ENCODE peak calls at places on chromosomes 1 and 21, in five cellular contexts. L is neuronal stem cell, G is right lobe of liver, E is heart left ventricle, M is Panc1. F is an unnamed sample.
A peak's percentile ranks its signal among the peaks of the same experiment; 100 is the strongest.

GRCh38 chr1:206578959-206579358 is 33.3 kb downstream of the EIF2D start:
- DNase-seq in L (no peak), G (no peak), E (no peak), M (no peak), F (no peak)

GRCh38 chr21:31429500-31429899 is 85.4 kb upstream of the TIAM1 start:
- DNase-seq in L (no peak), G (no peak), E (no peak), M (no peak), F (no peak)

GRCh38 chr1:107529511-107530149 is 388.8 kb downstream of the NTNG1 start:
- DNase-seq in L (peak; percentile 24), G (no peak), E (no peak), M (peak; percentile 35), F (peak; percentile 13)

GRCh38 chr21:31316488-31317169 is 27.4 kb downstream of the TIAM1 start:
- DNase-seq in L (no peak), G (no peak), E (no peak), M (no peak), F (no peak)

GRCh38 chr1:178037510-178038253 is 56.2 kb upstream of the RASAL2 start:
- DNase-seq in L (peak; percentile 49), G (peak; percentile 94), E (peak; percentile 95), M (no peak), F (peak; percentile 52)

GRCh38 chr1:19009882-19010321 is 53.4 kb upstream of the IFFO2 start:
- DNase-seq in L (peak; percentile 39), G (no peak), E (no peak), M (peak; percentile 80), F (no peak)

GRCh38 chr1:36707221-36707620 is 224.5 kb upstream of the CSF3R start:
- DNase-seq in L (no peak), G (no peak), E (no peak), M (no peak), F (no peak)

GRCh38 chr21:21165063-21165645 is 166.9 kb downstream of the NCAM2 start:
- DNase-seq in L (no peak), G (no peak), E (no peak), M (no peak), F (no peak)

GRCh38 chr1:82837261-82837660 is 1036.5 kb downstream of the ADGRL2 start:
- DNase-seq in L (no peak), G (no peak), E (no peak), M (no peak), F (no peak)

GRCh38 chr1:180787628-180788307 is 124.9 kb upstream of the KIAA1614 start:
- DNase-seq in L (no peak), G (no peak), E (no peak), M (no peak), F (no peak)

GRCh38 chr1:185541861-185542260 is 192.3 kb upstream of the HMCN1 start:
- DNase-seq in L (no peak), G (no peak), E (no peak), M (no peak), F (no peak)

GRCh38 chr21:42319851-42320602 is 4.8 kb upstream of the TFF3 start:
- DNase-seq in L (no peak), G (no peak), E (no peak), M (no peak), F (no peak)

GRCh38 chr1:107993920-107994319 is 28.9 kb upstream of the VAV3 start:
- DNase-seq in L (no peak), G (no peak), E (no peak), M (no peak), F (no peak)

GRCh38 chr1:19289244-19289643 is 674 bp upstream of the AKR7A3 start:
- DNase-seq in L (no peak), G (no peak), E (no peak), M (no peak), F (no peak)

GRCh38 chr1:12125422-12126355 is 41.1 kb upstream of the TNFRSF1B start:
- DNase-seq in L (no peak), G (peak; percentile 58), E (peak; percentile 64), M (no peak), F (no peak)

GRCh38 chr1:54137532-54138061 is 15.2 kb downstream of the CDCP2 start:
- DNase-seq in L (no peak), G (no peak), E (no peak), M (no peak), F (no peak)

GRCh38 chr1:21205416-21205815 is 28.7 kb upstream of the EIF4G3 start:
- DNase-seq in L (no peak), G (no peak), E (no peak), M (no peak), F (no peak)

GRCh38 chr1:192809286-192810252 is 730 bp downstream of the RGS2 start:
- DNase-seq in L (peak; percentile 8), G (no peak), E (no peak), M (no peak), F (no peak)

GRCh38 chr1:179103999-179104398 is 22.1 kb downstream of the TOR3A start:
- DNase-seq in L (no peak), G (no peak), E (no peak), M (no peak), F (no peak)

GRCh38 chr1:145994391-145995120 is 1.8 kb downstream of the TXNIP start:
- DNase-seq in L (no peak), G (no peak), E (no peak), M (no peak), F (no peak)

GRCh38 chr1:101993703-101994102 is 3.0 kb downstream of the OLFM3 start:
- DNase-seq in L (no peak), G (no peak), E (no peak), M (no peak), F (no peak)

GRCh38 chr1:154304664-154305337 is 16.1 kb upstream of the AQP10 start:
- DNase-seq in L (no peak), G (no peak), E (no peak), M (no peak), F (no peak)

GRCh38 chr21:41169701-41170100 is 1.7 kb downstream of the BACE2 start:
- DNase-seq in L (no peak), G (no peak), E (no peak), M (no peak), F (no peak)

GRCh38 chr1:224378855-224379631 is 22.4 kb downstream of the CNIH4 start:
- DNase-seq in L (no peak), G (no peak), E (no peak), M (no peak), F (no peak)

GRCh38 chr1:155920717-155921116 is 9.6 kb upstream of the RIT1 start:
- DNase-seq in L (no peak), G (no peak), E (no peak), M (no peak), F (no peak)

GRCh38 chr21:37435120-37435519 is 68.5 kb downstream of the DYRK1A start:
- DNase-seq in L (peak; percentile 87), G (no peak), E (no peak), M (no peak), F (peak; percentile 64)

GRCh38 chr1:167227934-167228378 is 7.3 kb downstream of the POU2F1 start:
- DNase-seq in L (no peak), G (no peak), E (no peak), M (no peak), F (no peak)

GRCh38 chr1:167223144-167224103 is 2.7 kb downstream of the POU2F1 start:
- DNase-seq in L (no peak), G (no peak), E (no peak), M (no peak), F (no peak)

GRCh38 chr1:167229719-167230385 is 9.2 kb downstream of the POU2F1 start:
- DNase-seq in L (no peak), G (no peak), E (no peak), M (no peak), F (no peak)

GRCh38 chr1:167221804-167222610 is 1.3 kb downstream of the POU2F1 start:
- DNase-seq in L (peak; percentile 56), G (peak; percentile 81), E (peak; percentile 79), M (no peak), F (no peak)

GRCh38 chr1:167225920-167226319 is 5.2 kb downstream of the POU2F1 start:
- DNase-seq in L (no peak), G (no peak), E (no peak), M (no peak), F (no peak)
- H3K4me1 ChIP-seq in L (peaks cover 3% of the 10 kb centered on the region), G (peaks cover 19% of the 10 kb centered on the region), E (peaks cover 10% of the 10 kb centered on the region), M (peaks cover 30% of the 10 kb centered on the region), F (no peaks in the 10 kb centered on the region)

GRCh38 chr1:56520202-56520601 is 59.2 kb downstream of the PLPP3 start:
- DNase-seq in L (no peak), G (no peak), E (no peak), M (no peak), F (no peak)
- H3K4me1 ChIP-seq in L (no peaks in the 10 kb centered on the region), G (no peaks in the 10 kb centered on the region), E (peaks cover 20% of the 10 kb centered on the region), M (no peaks in the 10 kb centered on the region), F (peaks cover 3% of the 10 kb centered on the region)

GRCh38 chr1:8670371-8670818 is 147.0 kb downstream of the RERE start:
- DNase-seq in L (no peak), G (no peak), E (no peak), M (no peak), F (no peak)
- H3K4me1 ChIP-seq in L (peaks cover 11% of the 10 kb centered on the region), G (peaks cover 22% of the 10 kb centered on the region), E (peaks cover 8% of the 10 kb centered on the region), M (peaks cover 86% of the 10 kb centered on the region), F (peaks cover 9% of the 10 kb centered on the region)

GRCh38 chr1:27509127-27510080 is 19.4 kb upstream of the WASF2 start:
- DNase-seq in L (no peak), G (no peak), E (no peak), M (no peak), F (no peak)

GRCh38 chr1:27505420-27505680 is 15.4 kb upstream of the WASF2 start:
- DNase-seq in L (no peak), G (no peak), E (no peak), M (no peak), F (no peak)

GRCh38 chr1:27506703-27507102 is 16.7 kb upstream of the WASF2 start:
- DNase-seq in L (no peak), G (no peak), E (peak; percentile 16), M (no peak), F (no peak)

GRCh38 chr1:27504588-27505419 is 14.8 kb upstream of the WASF2 start:
- DNase-seq in L (no peak), G (peak; percentile 55), E (peak; percentile 91), M (no peak), F (no peak)

GRCh38 chr1:27508139-27508665 is 18.2 kb upstream of the WASF2 start:
- DNase-seq in L (no peak), G (no peak), E (no peak), M (no peak), F (no peak)
- H3K4me1 ChIP-seq in L (peaks cover 18% of the 10 kb centered on the region), G (no peaks in the 10 kb centered on the region), E (peaks cover 8% of the 10 kb centered on the region), M (peaks cover 13% of the 10 kb centered on the region), F (peaks cover 6% of the 10 kb centered on the region)

DNA sequence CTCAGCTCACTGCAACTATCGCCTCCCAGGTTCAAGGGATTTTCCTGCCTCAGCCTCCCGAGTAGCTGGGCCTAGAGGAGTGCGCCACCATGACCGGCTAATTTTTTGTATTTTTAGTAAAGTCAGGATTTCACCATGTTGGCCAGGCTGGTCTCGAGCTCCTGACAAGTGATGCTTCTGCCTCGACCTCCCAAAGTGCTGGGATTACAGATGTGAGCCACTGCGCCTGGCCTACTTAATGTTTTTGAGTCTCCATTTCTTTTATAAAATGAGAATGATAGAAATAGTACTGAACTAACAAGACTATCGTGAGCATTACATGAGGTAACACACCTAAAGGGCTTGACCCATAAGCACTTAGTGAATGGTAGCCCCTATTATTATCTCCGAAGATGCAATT is 21.4 kb downstream of the NUAK2 start:
- DNase-seq in L (no peak), G (no peak), E (no peak), M (no peak), F (no peak)
- H3K4me1 ChIP-seq in L (peaks cover 55% of the 10 kb centered on the region), G (no peaks in the 10 kb centered on the region), E (no peaks in the 10 kb centered on the region), M (peaks cover 57% of the 10 kb centered on the region), F (peaks cover 16% of the 10 kb centered on the region)